ENCODE peak calls at places on chromosomes 16 and 17, in six cellular contexts. N, Z, L, I, F and G are unnamed samples.

GRCh38 chr16:12573730-12574383 is 229.8 kb downstream of the CPPED1 start:
- DNase-seq in N (no peak), Z (peak; percentile 55), L (peak; percentile 71), I (peak; percentile 61), F (peak; percentile 27), G (peak; percentile 81)

GRCh38 chr17:73281926-73282325 is 20.2 kb upstream of the CPSF4L start:
- DNase-seq in N (no peak), Z (no peak), L (no peak), I (peak; percentile 70), F (no peak), G (peak; percentile 71)

GRCh38 chr16:61045931-61046330 is 990.3 kb downstream of the CDH8 start:
- DNase-seq in N (no peak), Z (no peak), L (no peak), I (no peak), F (no peak), G (no peak)

GRCh38 chr16:31001507-31002251 is 8.8 kb downstream of the STX1B start:
- DNase-seq in N (no peak), Z (no peak), L (no peak), I (no peak), F (no peak), G (no peak)

GRCh38 chr17:73356561-73357170 is 44.9 kb upstream of the CDC42EP4 start:
- DNase-seq in N (no peak), Z (no peak), L (no peak), I (no peak), F (no peak), G (no peak)

GRCh38 chr16:48963901-48964615 is 317.6 kb downstream of the CBLN1 start:
- DNase-seq in N (no peak), Z (no peak), L (peak; percentile 36), I (no peak), F (no peak), G (no peak)

GRCh38 chr17:42279776-42280630 is 3.8 kb upstream of the STAT5B start:
- DNase-seq in N (no peak), Z (no peak), L (no peak), I (no peak), F (no peak), G (peak; percentile 2)

GRCh38 chr16:81956213-81956948 is 54.9 kb downstream of the SDR42E1 start:
- DNase-seq in N (no peak), Z (no peak), L (no peak), I (no peak), F (no peak), G (no peak)

GRCh38 chr17:57109393-57110151 is 24.5 kb downstream of the AKAP1 start:
- DNase-seq in N (no peak), Z (peak; percentile 40), L (peak; percentile 35), I (no peak), F (no peak), G (no peak)

GRCh38 chr17:44209786-44210341 is 9.6 kb downstream of the UBTF start:
- DNase-seq in N (no peak), Z (no peak), L (no peak), I (no peak), F (no peak), G (peak; percentile 63)

GRCh38 chr16:79599256-79599836 is 1.2 kb downstream of the MAF start:
- DNase-seq in N (no peak), Z (peak; percentile 61), L (peak; percentile 31), I (no peak), F (no peak), G (peak; percentile 55)

GRCh38 chr17:31627960-31628359 is 231.1 kb downstream of the COPRS start:
- DNase-seq in N (no peak), Z (no peak), L (no peak), I (no peak), F (no peak), G (no peak)

GRCh38 chr16:28259091-28259780 is 33.1 kb upstream of the SBK1 start:
- DNase-seq in N (no peak), Z (no peak), L (no peak), I (no peak), F (no peak), G (no peak)

GRCh38 chr17:32461853-32462617 is 17.7 kb downstream of the PSMD11 start:
- DNase-seq in N (peak; percentile 63), Z (peak; percentile 69), L (peak; percentile 81), I (peak; percentile 31), F (peak; percentile 62), G (peak; percentile 48)